ENCODE peak calls at places on chromosome 13, in six cellular contexts. J is H1, O is IMR-90, Q is mesenchymal stem cell, T is neuronal stem cell, C is mesendoderm. B is an unnamed sample.

GRCh38 chr13:27619093-27619705 is 1.1 kb downstream of the LNX2 start:
- DNase-seq in J (no peak), O (peak; percentile 55), Q (no peak), T (no peak), C (no peak), B (no peak)

GRCh38 chr13:74891610-74892009 is 590.4 kb downstream of the TBC1D4 start:
- DNase-seq in J (no peak), O (peak; percentile 29), Q (peak; percentile 71), T (no peak), C (no peak), B (no peak)

GRCh38 chr13:76741624-76742023 is 144.6 kb downstream of the KCTD12 start:
- DNase-seq in J (no peak), O (peak; percentile 78), Q (peak; percentile 61), T (no peak), C (no peak), B (no peak)

GRCh38 chr13:113947321-113948033 is 26.4 kb downstream of the C13orf46 start:
- DNase-seq in J (no peak), O (peak; percentile 43), Q (peak; percentile 43), T (no peak), C (peak; percentile 34), B (peak; percentile 19)

GRCh38 chr13:50419466-50419865 is 404.2 kb downstream of the KCNRG start:
- DNase-seq in J (no peak), O (peak; percentile 17), Q (no peak), T (no peak), C (no peak), B (no peak)

GRCh38 chr13:76993021-76993420 is 1.1 kb downstream of the CLN5 start:
- DNase-seq in J (no peak), O (peak; percentile 28), Q (peak; percentile 56), T (no peak), C (no peak), B (peak; percentile 89)

GRCh38 chr13:89627991-89628390 is 1719.5 kb upstream of the MIR17HG start:
- DNase-seq in J (no peak), O (no peak), Q (peak; percentile 4), T (no peak), C (no peak), B (no peak)

GRCh38 chr13:102970542-102970941 is 95.7 kb downstream of the SLC10A2 start:
- DNase-seq in J (no peak), O (no peak), Q (no peak), T (no peak), C (no peak), B (no peak)

GRCh38 chr13:113666951-113667701 is at the start of gene GRK1:
- DNase-seq in J (no peak), O (no peak), Q (no peak), T (no peak), C (peak; percentile 47), B (no peak)

GRCh38 chr13:50209646-50210045 is 194.4 kb downstream of the KCNRG start:
- DNase-seq in J (no peak), O (no peak), Q (peak; percentile 52), T (no peak), C (no peak), B (no peak)

GRCh38 chr13:36362251-36362650 is 16.1 kb upstream of the SPART start:
- DNase-seq in J (no peak), O (peak; percentile 91), Q (peak; percentile 69), T (no peak), C (no peak), B (no peak)

GRCh38 chr13:45511310-45512147 is 46.8 kb downstream of the COG3 start:
- DNase-seq in J (no peak), O (peak; percentile 83), Q (peak; percentile 77), T (peak; percentile 69), C (peak; percentile 85), B (peak; percentile 23)

GRCh38 chr13:27007166-27007565 is 164.4 kb downstream of the USP12 start:
- DNase-seq in J (no peak), O (no peak), Q (no peak), T (no peak), C (no peak), B (no peak)

GRCh38 chr13:64397699-64398098 is 2832.4 kb downstream of the PCDH9 start:
- DNase-seq in J (no peak), O (peak; percentile 2), Q (peak; percentile 14), T (no peak), C (no peak), B (no peak)

GRCh38 chr13:111469450-111469849 is 149.0 kb downstream of the TEX29 start:
- DNase-seq in J (no peak), O (no peak), Q (no peak), T (no peak), C (no peak), B (no peak)

GRCh38 chr13:43877788-43878187 is 1.8 kb downstream of the CCDC122 start:
- DNase-seq in J (no peak), O (no peak), Q (peak; percentile 30), T (no peak), C (no peak), B (no peak)

GRCh38 chr13:76812206-76812882 is 73.9 kb downstream of the KCTD12 start:
- DNase-seq in J (no peak), O (no peak), Q (no peak), T (no peak), C (no peak), B (no peak)

GRCh38 chr13:23707674-23708073 is 137.5 kb downstream of the TNFRSF19 start:
- DNase-seq in J (no peak), O (peak; percentile 49), Q (no peak), T (no peak), C (peak; percentile 21), B (peak; percentile 45)

GRCh38 chr13:72204291-72204690 is 337.3 kb upstream of the DACH1 start:
- DNase-seq in J (no peak), O (no peak), Q (no peak), T (no peak), C (no peak), B (peak; percentile 57)

GRCh38 chr13:76758738-76759137 is 127.5 kb downstream of the KCTD12 start:
- DNase-seq in J (no peak), O (no peak), Q (no peak), T (no peak), C (no peak), B (no peak)

GRCh38 chr13:33999830-34000605 is 182.1 kb downstream of the RFC3 start:
- DNase-seq in J (no peak), O (no peak), Q (no peak), T (no peak), C (no peak), B (no peak)

GRCh38 chr13:110435331-110435730 is 126.2 kb downstream of the RAB20 start:
- DNase-seq in J (no peak), O (no peak), Q (no peak), T (no peak), C (no peak), B (no peak)
- H3K36me3 ChIP-seq in J (peaks cover 13% of the 10 kb centered on the region), O (peaks cover 78% of the 10 kb centered on the region), Q (peaks cover 59% of the 10 kb centered on the region), T (peaks cover 100% of the 10 kb centered on the region), C (peaks cover 11% of the 10 kb centered on the region), B (peaks cover 74% of the 10 kb centered on the region)

GRCh38 chr13:31377946-31378345 is 178.2 kb downstream of the B3GLCT start:
- DNase-seq in J (no peak), O (no peak), Q (no peak), T (no peak), C (no peak), B (no peak)

GRCh38 chr13:31385534-31385933 is 185.8 kb downstream of the B3GLCT start:
- DNase-seq in J (no peak), O (no peak), Q (no peak), T (no peak), C (no peak), B (no peak)

DNA sequence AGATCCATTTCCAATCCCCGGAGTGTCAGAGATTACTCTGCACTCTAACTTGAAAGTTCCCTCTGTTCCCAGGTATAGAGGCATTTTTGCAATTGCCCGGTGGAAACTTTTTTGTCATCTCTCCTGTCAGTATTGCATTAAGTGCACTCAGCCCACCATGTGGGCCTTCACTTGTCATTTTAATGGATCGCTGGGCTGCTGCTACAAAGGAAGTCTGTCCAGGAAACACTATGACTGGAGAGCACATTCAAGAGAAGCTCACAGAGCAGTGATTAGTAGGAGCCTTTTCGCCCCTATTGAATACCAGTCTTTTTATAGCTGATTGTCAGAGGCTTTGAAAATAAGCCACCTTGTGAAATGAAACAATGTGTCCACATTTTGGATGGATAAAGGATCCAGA is 181.0 kb downstream of the B3GLCT start:
- DNase-seq in J (no peak), O (no peak), Q (no peak), T (peak; percentile 37), C (no peak), B (no peak)
- H3K9ac ChIP-seq in J (no peak overlapping the region), O (no peak overlapping the region), Q (no peak overlapping the region), T (no peak overlapping the region), C (no peak overlapping the region), B (no peak overlapping the region)

DNA sequence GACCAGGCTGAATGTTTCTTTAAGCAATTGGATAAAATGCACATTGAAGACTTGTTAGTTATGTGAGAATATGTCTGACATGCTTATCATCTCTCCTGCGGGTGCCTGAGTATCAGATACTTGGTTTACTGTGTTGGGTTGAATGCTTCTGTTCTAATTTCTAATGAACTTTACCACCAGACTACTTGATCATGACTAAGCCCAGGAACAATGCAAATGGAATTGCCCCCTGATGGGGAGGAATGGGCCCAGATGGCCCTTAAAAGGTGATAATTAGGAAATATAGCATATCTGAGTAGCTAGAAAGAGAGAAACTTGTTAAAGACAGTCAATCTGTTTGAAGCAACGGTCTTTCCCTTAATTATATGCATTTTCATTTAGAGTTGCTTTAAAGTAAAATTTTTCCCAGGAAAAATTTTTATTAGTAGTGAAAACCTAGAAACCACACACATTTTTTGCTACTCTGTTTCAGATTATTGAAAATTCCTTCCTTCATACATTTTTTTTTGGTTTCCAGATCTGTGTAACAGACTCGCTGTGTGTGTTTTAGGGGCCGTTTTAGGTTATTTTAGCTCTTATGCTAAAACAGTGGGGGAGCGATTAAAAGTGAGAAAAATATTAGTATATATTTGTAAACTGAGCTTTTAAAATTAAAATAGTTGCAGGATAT is 186.6 kb downstream of the TM9SF2 start:
- DNase-seq in J (no peak), O (no peak), Q (no peak), T (peak; percentile 64), C (peak; percentile 98), B (no peak)
- H2BK5ac ChIP-seq in J (peak overlapping the region; percentile 93), O (no peak overlapping the region), Q (no peak overlapping the region), T (no peak overlapping the region), C (peak overlapping the region; percentile 100), B (no peak overlapping the region)

GRCh38 chr13:98474761-98475160 is 102.1 kb downstream of the STK24 start:
- DNase-seq in J (no peak), O (no peak), Q (no peak), T (no peak), C (no peak), B (no peak)

GRCh38 chr13:98474292-98474691 is 102.6 kb downstream of the STK24 start:
- DNase-seq in J (no peak), O (no peak), Q (no peak), T (no peak), C (no peak), B (no peak)

GRCh38 chr13:98475521-98475920 is 101.4 kb downstream of the STK24 start:
- DNase-seq in J (peak; percentile 78), O (no peak), Q (peak; percentile 75), T (peak; percentile 66), C (peak; percentile 82), B (no peak)

GRCh38 chr13:98476538-98476966 is 100.4 kb downstream of the STK24 start:
- DNase-seq in J (no peak), O (peak; percentile 92), Q (peak; percentile 98), T (no peak), C (peak; percentile 80), B (peak; percentile 13)

DNA sequence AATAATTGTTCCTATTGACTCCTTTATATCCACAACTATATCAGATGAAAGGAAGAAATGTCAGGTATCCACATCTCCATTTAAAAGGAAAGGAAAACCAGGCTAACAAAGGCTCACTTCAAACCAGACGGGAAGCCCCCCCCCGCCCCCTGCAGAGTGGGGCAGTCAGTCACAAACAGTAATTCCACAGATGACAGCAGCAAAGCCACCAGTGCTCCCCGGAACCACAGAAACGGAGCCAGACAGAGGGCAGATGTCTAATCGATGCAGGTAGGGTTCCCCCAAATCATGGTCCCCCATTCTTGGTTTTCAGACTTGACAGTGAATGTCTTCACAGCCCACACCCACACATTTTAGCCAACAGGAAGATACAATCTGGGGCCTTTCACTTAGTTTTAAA is 100.8 kb downstream of the STK24 start:
- DNase-seq in J (no peak), O (no peak), Q (no peak), T (no peak), C (peak; percentile 82), B (no peak)
- H3K36me3 ChIP-seq in J (peaks cover 17% of the 10 kb centered on the region), O (peaks cover 29% of the 10 kb centered on the region), Q (peaks cover 18% of the 10 kb centered on the region), T (peaks cover 50% of the 10 kb centered on the region), C (peaks cover 2% of the 10 kb centered on the region), B (peaks cover 19% of the 10 kb centered on the region)

B was measured in trophoblast cell.